ENCODE peak calls at places on chromosomes 13 and 19, in six cellular contexts. One of them, this sample, is unnamed.
A peak's percentile ranks its signal among the peaks of the same experiment; 100 is the strongest.

GRCh38 chr13:95920485-95920884 is 132.7 kb downstream of the UGGT2 start:
- DNase-seq in thoracic aorta: no peak
- DNase-seq in upper lobe of right lung: no peak
- DNase-seq in astrocyte of the cerebellum: peak; percentile 65
- DNase-seq in colonic mucosa: no peak
- DNase-seq in cardiac fibroblast: no peak
- DNase-seq in this sample: no peak

GRCh38 chr19:6221878-6222746 is 57.7 kb downstream of the MLLT1 start:
- DNase-seq in thoracic aorta: no peak
- DNase-seq in upper lobe of right lung: no peak
- DNase-seq in astrocyte of the cerebellum: no peak
- DNase-seq in colonic mucosa: no peak
- DNase-seq in cardiac fibroblast: no peak
- DNase-seq in this sample: no peak

GRCh38 chr13:25771208-25771607 is 280.6 kb downstream of the SHISA2 start:
- DNase-seq in thoracic aorta: no peak
- DNase-seq in upper lobe of right lung: no peak
- DNase-seq in astrocyte of the cerebellum: no peak
- DNase-seq in colonic mucosa: no peak
- DNase-seq in cardiac fibroblast: peak; percentile 2
- DNase-seq in this sample: no peak

GRCh38 chr19:33388817-33389573 is 15.5 kb downstream of the CEBPG start:
- DNase-seq in thoracic aorta: no peak
- DNase-seq in upper lobe of right lung: peak; percentile 64
- DNase-seq in astrocyte of the cerebellum: no peak
- DNase-seq in colonic mucosa: no peak
- DNase-seq in cardiac fibroblast: no peak
- DNase-seq in this sample: no peak

GRCh38 chr13:75079226-75079625 is 402.7 kb downstream of the TBC1D4 start:
- DNase-seq in thoracic aorta: no peak
- DNase-seq in upper lobe of right lung: no peak
- DNase-seq in astrocyte of the cerebellum: peak; percentile 33
- DNase-seq in colonic mucosa: no peak
- DNase-seq in cardiac fibroblast: peak; percentile 14
- DNase-seq in this sample: no peak

GRCh38 chr19:38838208-38838985 is 6.8 kb upstream of the ECH1 start:
- DNase-seq in thoracic aorta: no peak
- DNase-seq in upper lobe of right lung: no peak
- DNase-seq in astrocyte of the cerebellum: no peak
- DNase-seq in colonic mucosa: no peak
- DNase-seq in cardiac fibroblast: no peak
- DNase-seq in this sample: no peak

GRCh38 chr13:52832268-52832667 is 16.2 kb downstream of the PCDH8 start:
- DNase-seq in thoracic aorta: no peak
- DNase-seq in upper lobe of right lung: no peak
- DNase-seq in astrocyte of the cerebellum: no peak
- DNase-seq in colonic mucosa: no peak
- DNase-seq in cardiac fibroblast: no peak
- DNase-seq in this sample: no peak

GRCh38 chr13:113652404-113653263 is 5.4 kb downstream of the ATP4B start:
- DNase-seq in thoracic aorta: no peak
- DNase-seq in upper lobe of right lung: peak; percentile 49
- DNase-seq in astrocyte of the cerebellum: no peak
- DNase-seq in colonic mucosa: no peak
- DNase-seq in cardiac fibroblast: no peak
- DNase-seq in this sample: no peak

GRCh38 chr13:39682310-39682709 is 26.8 kb downstream of the COG6 start:
- DNase-seq in thoracic aorta: no peak
- DNase-seq in upper lobe of right lung: no peak
- DNase-seq in astrocyte of the cerebellum: no peak
- DNase-seq in colonic mucosa: no peak
- DNase-seq in cardiac fibroblast: no peak
- DNase-seq in this sample: no peak

GRCh38 chr13:41678842-41679241 is 221.5 kb downstream of the RGCC start:
- DNase-seq in thoracic aorta: no peak
- DNase-seq in upper lobe of right lung: no peak
- DNase-seq in astrocyte of the cerebellum: no peak
- DNase-seq in colonic mucosa: no peak
- DNase-seq in cardiac fibroblast: no peak
- DNase-seq in this sample: no peak

GRCh38 chr19:45463241-45463640 is 4.6 kb upstream of the FOSB start:
- DNase-seq in thoracic aorta: no peak
- DNase-seq in upper lobe of right lung: no peak
- DNase-seq in astrocyte of the cerebellum: no peak
- DNase-seq in colonic mucosa: no peak
- DNase-seq in cardiac fibroblast: no peak
- DNase-seq in this sample: no peak

GRCh38 chr13:109135018-109135417 is 505.6 kb downstream of the MYO16 start:
- DNase-seq in thoracic aorta: no peak
- DNase-seq in upper lobe of right lung: no peak
- DNase-seq in astrocyte of the cerebellum: no peak
- DNase-seq in colonic mucosa: no peak
- DNase-seq in cardiac fibroblast: no peak
- DNase-seq in this sample: no peak

GRCh38 chr13:51760592-51760991 is 43.4 kb downstream of the DHRS12 start:
- DNase-seq in thoracic aorta: no peak
- DNase-seq in upper lobe of right lung: no peak
- DNase-seq in astrocyte of the cerebellum: no peak
- DNase-seq in colonic mucosa: no peak
- DNase-seq in cardiac fibroblast: no peak
- DNase-seq in this sample: no peak

GRCh38 chr13:84191199-84191598 is 308.9 kb upstream of the SLITRK1 start:
- DNase-seq in thoracic aorta: no peak
- DNase-seq in upper lobe of right lung: no peak
- DNase-seq in astrocyte of the cerebellum: no peak
- DNase-seq in colonic mucosa: no peak
- DNase-seq in cardiac fibroblast: no peak
- DNase-seq in this sample: no peak

GRCh38 chr13:73835138-73835721 is 299.0 kb downstream of the KLF12 start:
- DNase-seq in thoracic aorta: no peak
- DNase-seq in upper lobe of right lung: no peak
- DNase-seq in astrocyte of the cerebellum: peak; percentile 33
- DNase-seq in colonic mucosa: no peak
- DNase-seq in cardiac fibroblast: peak; percentile 62
- DNase-seq in this sample: peak; percentile 42

GRCh38 chr13:40306817-40307216 is 359.6 kb downstream of the FOXO1 start:
- DNase-seq in thoracic aorta: no peak
- DNase-seq in upper lobe of right lung: no peak
- DNase-seq in astrocyte of the cerebellum: no peak
- DNase-seq in colonic mucosa: no peak
- DNase-seq in cardiac fibroblast: no peak
- DNase-seq in this sample: no peak

GRCh38 chr19:48355555-48355954 is 8.2 kb downstream of the TMEM143 start:
- DNase-seq in thoracic aorta: no peak
- DNase-seq in upper lobe of right lung: no peak
- DNase-seq in astrocyte of the cerebellum: no peak
- DNase-seq in colonic mucosa: no peak
- DNase-seq in cardiac fibroblast: no peak
- DNase-seq in this sample: no peak

GRCh38 chr19:38726761-38727301 is 17.4 kb downstream of the CAPN12 start:
- DNase-seq in thoracic aorta: no peak
- DNase-seq in upper lobe of right lung: no peak
- DNase-seq in astrocyte of the cerebellum: no peak
- DNase-seq in colonic mucosa: no peak
- DNase-seq in cardiac fibroblast: no peak
- DNase-seq in this sample: no peak

GRCh38 chr13:51643882-51644281 is 59.6 kb downstream of the WDFY2 start:
- DNase-seq in thoracic aorta: no peak
- DNase-seq in upper lobe of right lung: no peak
- DNase-seq in astrocyte of the cerebellum: peak; percentile 84
- DNase-seq in colonic mucosa: no peak
- DNase-seq in cardiac fibroblast: peak; percentile 92
- DNase-seq in this sample: peak; percentile 95

GRCh38 chr19:4525563-4526002 is 7.3 kb upstream of the PLIN4 start:
- DNase-seq in thoracic aorta: no peak
- DNase-seq in upper lobe of right lung: no peak
- DNase-seq in astrocyte of the cerebellum: no peak
- DNase-seq in colonic mucosa: no peak
- DNase-seq in cardiac fibroblast: no peak
- DNase-seq in this sample: no peak

GRCh38 chr19:39192846-39193245 is 3.9 kb upstream of the NCCRP1 start:
- DNase-seq in thoracic aorta: no peak
- DNase-seq in upper lobe of right lung: no peak
- DNase-seq in astrocyte of the cerebellum: no peak
- DNase-seq in colonic mucosa: no peak
- DNase-seq in cardiac fibroblast: peak; percentile 31
- DNase-seq in this sample: no peak

GRCh38 chr19:30155529-30156200 is 213.6 kb downstream of the URI1 start:
- DNase-seq in thoracic aorta: no peak
- DNase-seq in upper lobe of right lung: no peak
- DNase-seq in astrocyte of the cerebellum: no peak
- DNase-seq in colonic mucosa: no peak
- DNase-seq in cardiac fibroblast: no peak
- DNase-seq in this sample: no peak

GRCh38 chr13:25752957-25753540 is 298.8 kb downstream of the SHISA2 start:
- DNase-seq in thoracic aorta: peak; percentile 25
- DNase-seq in upper lobe of right lung: no peak
- DNase-seq in astrocyte of the cerebellum: peak; percentile 91
- DNase-seq in colonic mucosa: peak; percentile 68
- DNase-seq in cardiac fibroblast: peak; percentile 91
- DNase-seq in this sample: peak; percentile 84

GRCh38 chr19:409006-409514 is at the start of gene C2CD4C:
- DNase-seq in thoracic aorta: no peak
- DNase-seq in upper lobe of right lung: peak; percentile 66
- DNase-seq in astrocyte of the cerebellum: no peak
- DNase-seq in colonic mucosa: no peak
- DNase-seq in cardiac fibroblast: no peak
- DNase-seq in this sample: no peak

GRCh38 chr19:41264581-41265375 is 606 bp downstream of the HNRNPUL1 start:
- DNase-seq in thoracic aorta: no peak
- DNase-seq in upper lobe of right lung: peak; percentile 84
- DNase-seq in astrocyte of the cerebellum: no peak
- DNase-seq in colonic mucosa: peak; percentile 51
- DNase-seq in cardiac fibroblast: peak; percentile 50
- DNase-seq in this sample: peak; percentile 44

DNA sequence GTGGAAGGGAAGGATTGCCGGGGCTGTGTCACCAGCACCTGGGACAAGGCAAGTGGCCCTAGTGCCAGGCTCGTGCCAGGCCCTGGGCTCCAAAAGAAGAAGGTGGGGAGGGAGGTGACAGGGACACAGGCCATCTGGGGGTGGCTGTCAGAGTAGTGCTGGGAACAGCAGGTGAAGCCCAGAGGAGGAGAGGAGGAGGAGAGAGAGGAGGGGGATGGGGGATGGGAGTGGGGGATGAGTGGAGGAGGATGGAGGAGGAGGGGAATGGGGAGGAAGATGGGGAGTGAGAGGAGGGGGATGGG is 18.7 kb downstream of the LSM4 start:
- DNase-seq in thoracic aorta: no peak
- DNase-seq in upper lobe of right lung: no peak
- DNase-seq in astrocyte of the cerebellum: no peak
- DNase-seq in colonic mucosa: no peak
- DNase-seq in cardiac fibroblast: no peak
- DNase-seq in this sample: no peak
- H3K4me3 ChIP-seq in thoracic aorta: peak overlapping the region; percentile 68
- H3K4me3 ChIP-seq in upper lobe of right lung: peak overlapping the region; percentile 48
- H3K4me3 ChIP-seq in astrocyte of the cerebellum: no peak overlapping the region
- H3K4me3 ChIP-seq in colonic mucosa: peak overlapping the region; percentile 11
- H3K4me3 ChIP-seq in cardiac fibroblast: no peak overlapping the region
- H3K4me3 ChIP-seq in this sample: peak overlapping the region; percentile 56

DNA sequence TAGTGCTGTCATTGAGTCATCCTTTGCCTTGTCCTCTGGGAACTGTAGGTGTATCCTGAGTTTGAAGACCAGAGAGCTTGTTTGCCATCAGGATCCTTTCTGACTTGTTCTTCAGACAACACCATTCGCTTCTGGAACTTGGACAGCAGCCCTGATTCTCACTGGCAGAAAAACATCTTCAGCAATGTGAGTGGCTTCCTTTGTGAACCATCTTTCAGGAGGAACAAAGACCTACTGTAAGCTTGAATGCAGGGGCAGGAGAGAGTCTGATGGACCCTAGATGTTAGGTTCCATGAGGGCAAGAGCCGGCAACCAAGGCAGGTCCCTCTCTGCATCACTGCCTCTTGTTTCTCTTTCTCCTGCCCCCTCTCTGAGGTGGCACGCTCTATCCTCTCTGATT is 26.7 kb downstream of the WDR62 start:
- DNase-seq in thoracic aorta: no peak
- DNase-seq in upper lobe of right lung: no peak
- DNase-seq in astrocyte of the cerebellum: no peak
- DNase-seq in colonic mucosa: no peak
- DNase-seq in cardiac fibroblast: peak; percentile 7
- DNase-seq in this sample: peak; percentile 9
- TF ChIP-seq CTCF in thoracic aorta: no peak
- TF ChIP-seq CTCF in upper lobe of right lung: no peak
- TF ChIP-seq CTCF in astrocyte of the cerebellum: no peak
- TF ChIP-seq CTCF in colonic mucosa: no peak
- TF ChIP-seq CTCF in cardiac fibroblast: no peak
- TF ChIP-seq CTCF in this sample: no peak

GRCh38 chr19:14470031-14470876 is 4.9 kb downstream of the PTGER1 start:
- DNase-seq in thoracic aorta: no peak
- DNase-seq in upper lobe of right lung: no peak
- DNase-seq in astrocyte of the cerebellum: no peak
- DNase-seq in colonic mucosa: no peak
- DNase-seq in cardiac fibroblast: no peak
- DNase-seq in this sample: no peak

GRCh38 chr19:14473915-14474578 is 1.1 kb downstream of the PTGER1 start:
- DNase-seq in thoracic aorta: no peak
- DNase-seq in upper lobe of right lung: peak; percentile 77
- DNase-seq in astrocyte of the cerebellum: no peak
- DNase-seq in colonic mucosa: peak; percentile 58
- DNase-seq in cardiac fibroblast: no peak
- DNase-seq in this sample: no peak

GRCh38 chr19:14472202-14472961 is 2.8 kb downstream of the PTGER1 start:
- DNase-seq in thoracic aorta: no peak
- DNase-seq in upper lobe of right lung: peak; percentile 88
- DNase-seq in astrocyte of the cerebellum: no peak
- DNase-seq in colonic mucosa: peak; percentile 85
- DNase-seq in cardiac fibroblast: peak; percentile 61
- DNase-seq in this sample: peak; percentile 34

GRCh38 chr19:14473073-14473790 is 1.9 kb downstream of the PTGER1 start:
- DNase-seq in thoracic aorta: no peak
- DNase-seq in upper lobe of right lung: peak; percentile 68
- DNase-seq in astrocyte of the cerebellum: no peak
- DNase-seq in colonic mucosa: no peak
- DNase-seq in cardiac fibroblast: no peak
- DNase-seq in this sample: no peak

GRCh38 chr19:14471436-14472187 is 3.5 kb downstream of the PTGER1 start:
- DNase-seq in thoracic aorta: no peak
- DNase-seq in upper lobe of right lung: no peak
- DNase-seq in astrocyte of the cerebellum: no peak
- DNase-seq in colonic mucosa: no peak
- DNase-seq in cardiac fibroblast: no peak
- DNase-seq in this sample: no peak
- H3K4me3 ChIP-seq in thoracic aorta: no peak overlapping the region
- H3K4me3 ChIP-seq in upper lobe of right lung: no peak overlapping the region
- H3K4me3 ChIP-seq in astrocyte of the cerebellum: no peak overlapping the region
- H3K4me3 ChIP-seq in colonic mucosa: peak overlapping the region; percentile 13
- H3K4me3 ChIP-seq in cardiac fibroblast: no peak overlapping the region
- H3K4me3 ChIP-seq in this sample: no peak overlapping the region

DNA sequence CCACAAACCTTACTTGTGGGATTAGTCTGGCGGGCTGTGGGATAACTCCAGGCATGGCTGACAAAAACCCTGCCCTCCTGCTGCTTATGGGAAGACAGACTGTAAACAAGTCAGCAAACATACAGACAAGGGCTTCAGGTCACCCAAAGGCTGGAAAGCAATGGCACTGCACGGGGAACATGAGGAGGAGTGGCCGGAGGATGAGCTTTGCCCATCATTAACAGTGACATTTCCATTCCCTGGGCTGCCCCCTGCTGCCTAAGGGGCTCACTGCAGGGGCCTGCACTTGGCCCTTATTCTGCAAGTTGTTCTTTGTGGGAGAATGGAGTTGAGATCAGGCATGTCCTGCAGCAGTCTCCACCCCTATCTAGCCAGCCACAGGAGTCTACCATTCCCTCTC is 91.3 kb downstream of the UQCRFS1 start:
- DNase-seq in thoracic aorta: no peak
- DNase-seq in upper lobe of right lung: no peak
- DNase-seq in astrocyte of the cerebellum: no peak
- DNase-seq in colonic mucosa: no peak
- DNase-seq in cardiac fibroblast: no peak
- DNase-seq in this sample: peak; percentile 27
- TF ChIP-seq CTCF in thoracic aorta: no peak
- TF ChIP-seq CTCF in upper lobe of right lung: peak; percentile 39
- TF ChIP-seq CTCF in astrocyte of the cerebellum: no peak
- TF ChIP-seq CTCF in colonic mucosa: no peak
- TF ChIP-seq CTCF in cardiac fibroblast: peak; percentile 53
- TF ChIP-seq CTCF in this sample: peak; percentile 63